ENCODE peak calls at places on chromosome 3, in five cellular contexts. C, A, W, Q and X are unnamed samples.

GRCh38 chr3:196322-197153 is at the start of gene CHL1:
- DNase-seq in W (no peak), Q (peak), C (no peak), A (no peak), X (no peak)

GRCh38 chr3:187368251-187368733 is at the start of gene RTP4:
- DNase-seq in C (no peak), A (peak), Q (no peak), W (peak), X (peak)

GRCh38 chr3:45673273-45673672 is 15.9 kb upstream of the SACM1L start:
- DNase-seq in C (no peak), A (no peak), Q (no peak), W (no peak), X (no peak)

GRCh38 chr3:111252795-111253194 is 181.2 kb downstream of the NECTIN3 start:
- DNase-seq in A (peak), W (peak), Q (no peak), C (no peak), X (peak)

GRCh38 chr3:29972594-29972993 is 633.8 kb upstream of the TGFBR2 start:
- DNase-seq in W (no peak), A (peak), C (no peak), Q (no peak), X (peak)

GRCh38 chr3:42123824-42124500 is 32.8 kb downstream of the TRAK1 start:
- DNase-seq in W (no peak), C (no peak), A (no peak), Q (no peak), X (no peak)

GRCh38 chr3:115148142-115148790 is 1.2 kb upstream of the ZBTB20 start:
- DNase-seq in W (peak), A (peak), Q (no peak), C (no peak), X (no peak)

GRCh38 chr3:112357888-112358287 is 24.9 kb downstream of the CD200 start:
- DNase-seq in A (peak), W (no peak), C (no peak), Q (no peak), X (no peak)

GRCh38 chr3:145170101-145170500 is 990.9 kb downstream of the PLOD2 start:
- DNase-seq in C (no peak), Q (no peak), W (no peak), A (no peak), X (no peak)

GRCh38 chr3:157152930-157153329 is 7.0 kb downstream of the CCNL1 start:
- DNase-seq in A (no peak), Q (no peak), C (no peak), W (no peak), X (no peak)

GRCh38 chr3:4850928-4851265 is 128.3 kb upstream of the BHLHE40 start:
- DNase-seq in Q (no peak), A (no peak), W (no peak), C (no peak), X (no peak)

GRCh38 chr3:179853176-179853575 is 183.6 kb downstream of the PEX5L start:
- DNase-seq in W (no peak), C (no peak), A (peak), Q (no peak), X (peak)

GRCh38 chr3:188914556-188914955 is 257.2 kb upstream of the TPRG1 start:
- DNase-seq in C (no peak), Q (no peak), A (peak), W (peak), X (peak)

GRCh38 chr3:126303272-126303671 is 53.9 kb downstream of the KLF15 start:
- DNase-seq in Q (no peak), C (no peak), A (no peak), W (no peak), X (no peak)

GRCh38 chr3:98359993-98360675 is 6.5 kb downstream of the OR5K4 start:
- DNase-seq in Q (no peak), C (no peak), W (peak), A (peak), X (peak)

GRCh38 chr3:159077860-159078259 is 276.0 kb downstream of the MFSD1 start:
- DNase-seq in W (peak), Q (no peak), A (peak), C (no peak), X (peak)

GRCh38 chr3:42025388-42026138 is 63.7 kb upstream of the ULK4 start:
- DNase-seq in W (peak), A (peak), C (peak), Q (peak), X (peak)

GRCh38 chr3:123723527-123724168 is 138.8 kb upstream of the HACD2 start:
- DNase-seq in A (peak), C (no peak), Q (no peak), W (peak), X (peak)

GRCh38 chr3:46442591-46443530 is 21.8 kb downstream of the LTF start:
- DNase-seq in C (no peak), W (no peak), Q (no peak), A (peak), X (no peak)

GRCh38 chr3:186241910-186242821 is 119.9 kb downstream of the DGKG start:
- DNase-seq in W (peak), A (peak), C (peak), Q (peak), X (peak)

GRCh38 chr3:64138046-64138445 is 87.2 kb downstream of the PRICKLE2 start:
- DNase-seq in W (no peak), C (no peak), A (no peak), Q (no peak), X (no peak)

GRCh38 chr3:124504332-124505059 is 225.8 kb upstream of the UMPS start:
- DNase-seq in C (no peak), A (peak), W (peak), Q (peak), X (no peak)

GRCh38 chr3:58184309-58184981 is 26.3 kb downstream of the DNASE1L3 start:
- DNase-seq in C (no peak), W (no peak), Q (no peak), A (no peak), X (no peak)

GRCh38 chr3:104133004-104133403 is 1233.7 kb upstream of the ALCAM start:
- DNase-seq in C (no peak), Q (no peak), A (no peak), W (no peak), X (no peak)

GRCh38 chr3:124780356-124780755 is 50.1 kb downstream of the UMPS start:
- DNase-seq in Q (peak), C (no peak), A (peak), W (no peak), X (peak)

GRCh38 chr3:105916767-105917166 is 48.0 kb upstream of the CBLB start:
- DNase-seq in Q (no peak), W (no peak), C (no peak), A (no peak), X (no peak)

GRCh38 chr3:133256787-133257483 is 142.9 kb upstream of the BFSP2 start:
- DNase-seq in A (no peak), C (no peak), Q (no peak), W (peak), X (no peak)

GRCh38 chr3:106247902-106248684 is 379.3 kb upstream of the CBLB start:
- DNase-seq in Q (no peak), W (no peak), A (peak), C (no peak), X (no peak)

GRCh38 chr3:52055537-52056351 is 627 bp downstream of the DUSP7 start:
- DNase-seq in W (peak), C (no peak), Q (peak), A (peak), X (peak)

GRCh38 chr3:58659051-58659675 is 7.4 kb downstream of the FAM3D start:
- DNase-seq in W (peak), Q (no peak), C (no peak), A (peak), X (peak)

GRCh38 chr3:77042892-77043291 is 3.0 kb downstream of the ROBO2 start:
- DNase-seq in A (no peak), W (peak), Q (no peak), C (no peak), X (no peak)

GRCh38 chr3:46894256-46894655 is 16.7 kb downstream of the PTH1R start:
- DNase-seq in Q (no peak), C (no peak), A (no peak), W (no peak), X (no peak)

DNA sequence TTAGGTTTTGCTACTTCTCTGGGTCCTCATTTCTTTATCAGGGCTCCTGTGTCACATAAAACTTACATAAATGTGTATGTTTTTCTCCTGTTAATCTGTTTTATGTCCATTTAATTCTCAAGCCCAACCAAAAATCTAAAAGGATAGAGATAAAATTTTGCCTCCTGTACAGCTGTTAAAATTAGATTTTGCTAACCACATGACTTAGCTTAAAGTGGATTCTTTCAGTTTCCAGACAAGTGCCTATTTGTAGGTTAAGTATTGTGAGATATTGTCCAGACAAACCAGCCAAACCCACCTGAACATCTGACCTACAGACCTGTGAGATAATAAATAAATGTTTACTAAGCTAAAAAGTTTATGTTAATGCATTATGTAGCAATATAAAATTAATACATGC is 465.5 kb downstream of the SI start:
- DNase-seq in Q (no peak), W (no peak), C (no peak), A (no peak), X (no peak)
- H3K4me3 ChIP-seq in Q (no peak), W (no peak), C (no peak), A (no peak), X (no peak)

DNA sequence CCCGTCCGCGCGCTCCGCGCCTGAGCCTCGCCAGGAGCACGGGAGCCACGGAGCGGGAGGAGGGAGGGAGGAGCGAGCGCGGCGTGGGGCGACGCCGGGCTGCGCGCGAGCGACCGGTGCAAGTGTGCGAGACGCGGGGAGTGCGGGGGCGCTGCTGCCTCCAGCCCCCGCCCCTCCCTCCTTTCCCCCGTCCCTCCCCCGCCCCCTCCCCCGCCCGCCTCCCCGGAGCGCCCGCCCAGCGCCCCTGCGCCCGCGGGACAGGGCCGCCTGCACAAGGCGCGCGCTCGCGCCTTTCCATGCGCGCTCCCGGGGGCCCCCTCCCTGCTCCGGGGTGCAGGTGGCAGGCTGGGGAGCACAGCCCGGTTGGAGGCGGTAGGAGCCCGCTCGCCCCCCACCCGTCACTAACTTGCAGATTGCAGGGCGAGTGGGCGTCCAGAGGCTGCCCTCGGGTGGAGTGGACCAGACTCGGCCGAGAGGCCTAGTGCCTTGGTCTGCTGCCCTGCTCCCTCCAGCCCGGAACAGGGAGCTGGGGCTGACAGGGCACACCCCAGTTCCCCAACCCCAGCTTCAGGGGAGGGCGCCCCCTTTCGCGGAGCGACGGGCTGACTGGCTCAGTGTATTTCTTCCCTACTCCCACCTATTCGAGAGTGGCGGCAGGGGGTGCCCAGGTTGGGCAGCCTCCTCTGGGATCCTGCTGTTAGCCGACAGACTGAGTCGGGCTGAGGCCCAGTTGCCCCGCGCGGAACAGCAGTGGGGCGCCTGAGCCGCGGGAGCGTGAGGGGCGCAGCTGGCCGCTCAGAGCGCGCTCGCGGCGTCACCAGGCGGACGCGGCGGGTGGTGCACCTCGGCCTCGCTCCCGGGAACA is at the start of gene WNT7A:
- DNase-seq in W (peak), A (no peak), Q (peak), C (no peak), X (no peak)
- TF ChIP-seq CTCF in W (peak), A (peak), Q (peak), C (no peak), X (peak)

GRCh38 chr3:149667576-149667975 is 9.8 kb upstream of the WWTR1 start:
- DNase-seq in C (no peak), A (no peak), W (no peak), Q (no peak), X (no peak)

GRCh38 chr3:149673393-149673792 is 15.6 kb upstream of the WWTR1 start:
- DNase-seq in Q (no peak), C (no peak), W (peak), A (peak), X (peak)

DNA sequence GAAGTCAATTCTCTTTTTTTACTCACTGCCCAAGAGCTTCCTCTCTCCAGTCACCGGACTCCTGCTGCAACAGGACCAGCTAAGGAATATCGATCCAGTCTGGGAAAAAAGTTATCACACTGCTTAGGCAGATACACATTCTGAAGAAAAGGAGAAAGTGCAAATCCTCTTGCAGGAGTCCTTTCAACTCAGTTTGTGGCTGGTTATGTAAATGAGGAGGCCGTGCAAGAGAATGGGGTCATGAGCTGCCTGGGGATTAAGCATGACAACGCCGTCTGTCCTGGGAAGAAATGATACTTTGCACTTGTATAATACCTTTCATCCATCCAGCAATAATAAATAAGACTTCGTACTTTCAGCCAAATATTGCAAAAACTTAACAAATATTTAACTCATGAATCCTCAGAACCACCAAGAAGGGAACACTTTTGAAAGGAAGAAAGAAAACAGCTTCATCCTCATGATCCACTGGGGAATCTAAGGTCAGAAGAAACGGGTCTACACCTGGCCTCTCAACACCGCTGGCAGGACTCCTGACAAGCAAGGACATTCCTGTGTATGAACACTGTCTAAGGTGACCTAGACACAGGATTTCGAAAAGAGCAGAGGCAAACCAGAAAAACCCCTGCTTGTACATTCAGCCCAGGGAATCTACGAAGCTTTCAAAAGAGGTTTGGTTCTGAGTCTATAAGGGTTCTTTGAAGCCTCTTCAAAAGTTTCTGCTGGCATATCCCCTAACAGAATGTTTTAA is 13.1 kb upstream of the WWTR1 start:
- DNase-seq in Q (no peak), A (no peak), W (no peak), C (no peak), X (no peak)
- H3K4me3 ChIP-seq in Q (no peak), A (no peak), W (no peak), C (no peak), X (no peak)

GRCh38 chr3:101195951-101196713 is 124.2 kb downstream of the IMPG2 start:
- DNase-seq in C (no peak), Q (no peak), W (peak), A (peak), X (peak)
- TF ChIP-seq CTCF in C (peak), Q (peak), W (peak), A (peak), X (peak)

GRCh38 chr3:72696815-72697214 is 151.4 kb downstream of the SHQ1 start:
- DNase-seq in A (no peak), W (no peak), Q (no peak), C (no peak), X (no peak)
- H3K4me3 ChIP-seq in A (no peak), W (no peak), Q (no peak), C (no peak), X (no peak)

DNA sequence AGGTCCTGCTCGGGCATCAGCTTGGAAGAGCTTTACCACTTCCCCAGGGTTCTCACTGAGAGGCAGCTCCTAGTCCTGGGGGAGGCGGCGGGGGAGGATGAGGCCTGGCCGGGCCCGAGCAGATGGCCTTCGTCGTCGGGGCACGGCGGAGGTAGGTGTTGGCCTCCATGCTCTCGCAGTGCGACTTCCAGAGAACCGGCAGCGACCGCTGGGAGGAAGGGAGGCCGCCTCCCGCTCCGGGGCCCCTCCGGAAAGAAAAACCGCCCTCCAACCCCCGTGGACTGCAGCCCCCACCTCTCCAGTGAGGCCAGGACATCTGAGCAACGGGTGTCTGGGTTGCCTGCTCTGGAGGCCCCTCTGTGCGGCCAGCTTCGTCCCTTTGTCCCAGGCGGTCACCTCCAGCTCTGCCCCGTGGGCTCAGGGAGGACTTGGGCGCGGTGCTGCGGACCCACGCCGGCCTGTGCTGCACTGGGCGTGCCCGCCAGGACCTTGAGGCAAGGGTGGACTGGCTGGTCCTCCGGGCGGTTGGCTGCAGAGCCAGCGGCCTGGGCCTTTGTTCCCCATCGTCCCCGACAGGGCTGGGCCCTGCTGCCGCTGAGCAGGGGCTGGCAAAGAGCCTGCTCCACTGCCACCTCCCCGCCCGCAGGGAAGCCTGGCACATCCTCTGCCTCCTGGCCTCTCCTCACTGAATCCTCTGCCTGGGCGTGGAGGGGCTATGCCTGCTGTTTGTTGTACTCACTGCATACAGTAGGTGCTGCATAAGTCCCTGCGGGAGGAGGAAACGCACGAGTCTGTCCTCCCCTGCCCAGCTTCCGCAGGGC is 13.6 kb upstream of the GP9 start:
- DNase-seq in W (no peak), Q (no peak), A (no peak), C (no peak), X (no peak)
- TF ChIP-seq CTCF in W (no peak), Q (no peak), A (no peak), C (no peak), X (no peak)

GRCh38 chr3:122581622-122582021 is 4.2 kb downstream of the PARP15 start:
- DNase-seq in C (no peak), Q (no peak), A (no peak), W (no peak), X (no peak)

GRCh38 chr3:122576174-122576940 is 1.1 kb upstream of the PARP15 start:
- DNase-seq in Q (no peak), C (no peak), W (no peak), A (no peak), X (no peak)

GRCh38 chr3:122577409-122578028 is at the start of gene PARP15:
- DNase-seq in Q (peak), A (peak), W (no peak), C (no peak), X (peak)

GRCh38 chr3:122582390-122582789 is 4.9 kb downstream of the PARP15 start:
- DNase-seq in Q (no peak), C (no peak), W (no peak), A (no peak), X (no peak)

DNA sequence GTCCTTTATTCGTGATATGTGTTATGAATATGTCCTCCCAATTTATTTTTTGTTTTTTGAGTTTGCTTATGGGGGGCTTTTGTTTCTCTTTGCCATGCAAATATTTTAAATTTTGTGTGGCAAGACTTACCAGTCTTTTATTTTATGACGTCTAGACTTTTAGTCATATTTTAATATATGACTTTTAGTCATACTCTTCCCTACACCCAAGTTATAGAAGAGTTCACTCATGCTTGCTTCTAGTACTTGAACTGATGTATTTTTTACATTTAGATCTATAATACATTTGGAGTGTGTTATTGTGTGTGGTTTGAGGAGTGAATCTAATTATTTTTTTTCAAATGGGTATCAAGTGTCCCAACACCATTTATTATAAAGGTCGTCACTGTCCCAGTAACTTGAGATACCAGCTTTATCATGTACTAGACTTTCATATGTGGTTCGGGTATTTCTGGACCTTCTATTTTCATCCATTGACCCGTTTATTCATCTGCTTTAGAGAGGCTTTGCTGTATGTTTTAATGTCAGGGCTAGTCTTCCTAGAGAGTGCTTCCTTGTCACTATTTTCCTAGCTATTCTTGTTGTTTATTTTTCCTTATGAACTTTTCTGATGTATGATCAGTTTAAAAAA is 775 bp downstream of the PARP15 start:
- DNase-seq in C (no peak), W (no peak), A (no peak), Q (no peak), X (no peak)
- H3K4me3 ChIP-seq in C (peak), W (no peak), A (no peak), Q (peak), X (peak)

GRCh38 chr3:26963356-26963742 is 340.8 kb downstream of the LRRC3B start:
- DNase-seq in A (no peak), Q (no peak), W (no peak), C (no peak), X (no peak)
- TF ChIP-seq CTCF in A (no peak), Q (no peak), W (peak), C (no peak), X (no peak)